ENCODE peak calls at places on chromosomes 4 and X, in four cellular contexts. J is K562, X is HepG2, R is H1. H is an unnamed sample.

GRCh38 chrX:9677098-9677739 is 88.4 kb downstream of the GPR143 start:
- DNase-seq in R (no peak), J (no peak), X (no peak), H (no peak)

GRCh38 chrX:150688911-150689451 is 4.2 kb upstream of the MTMR1 start:
- DNase-seq in R (peak; percentile 27), J (no peak), X (peak; percentile 29), H (peak; percentile 28)

GRCh38 chr4:2672700-2673099 is 83.4 kb downstream of the TNIP2 start:
- DNase-seq in J (no peak), R (no peak), X (no peak), H (no peak)

GRCh38 chr4:139177049-139177887 is at the start of gene ELF2:
- DNase-seq in X (peak; percentile 68), J (peak; percentile 96), R (no peak), H (peak; percentile 73)

GRCh38 chrX:132023896-132024386 is 839 bp downstream of the STK26 start:
- DNase-seq in R (peak; percentile 5), J (peak; percentile 74), X (no peak), H (no peak)

GRCh38 chrX:69186651-69187050 is 21.4 kb upstream of the PJA1 start:
- DNase-seq in J (no peak), X (no peak), R (no peak), H (no peak)

GRCh38 chr4:17597517-17597916 is 16.9 kb upstream of the MED28 start:
- DNase-seq in X (no peak), R (no peak), J (peak; percentile 35), H (no peak)

GRCh38 chrX:124030520-124030919 is 69.0 kb downstream of the STAG2 start:
- DNase-seq in R (no peak), X (no peak), J (no peak), H (no peak)

GRCh38 chrX:17377795-17378194 is 2.8 kb downstream of the NHS start:
- DNase-seq in J (no peak), X (no peak), R (no peak), H (no peak)

GRCh38 chrX:19709812-19710518 is 177.4 kb downstream of the SH3KBP1 start:
- DNase-seq in J (peak; percentile 5), R (no peak), X (no peak), H (peak; percentile 79)

GRCh38 chr4:61211781-61212180 is 11.7 kb downstream of the ADGRL3 start:
- DNase-seq in X (no peak), J (no peak), R (no peak), H (no peak)

GRCh38 chr4:176090115-176090514 is 24.5 kb downstream of the WDR17 start:
- DNase-seq in X (no peak), J (no peak), R (no peak), H (no peak)

GRCh38 chrX:37314526-37314925 is 34.6 kb upstream of the PRRG1 start:
- DNase-seq in J (no peak), X (no peak), R (no peak), H (no peak)

GRCh38 chr4:141387299-141387698 is 166.6 kb downstream of the ZNF330 start:
- DNase-seq in J (no peak), R (no peak), X (no peak), H (no peak)

GRCh38 chr4:14877246-14878220 is 124.7 kb upstream of the CPEB2 start:
- DNase-seq in R (no peak), J (no peak), X (no peak), H (no peak)

GRCh38 chrX:40415675-40416074 is 165.1 kb upstream of the ATP6AP2 start:
- DNase-seq in R (no peak), X (no peak), J (no peak), H (no peak)

GRCh38 chr4:89836031-89836777 is 757 bp downstream of the SNCA start:
- DNase-seq in X (no peak), J (peak; percentile 50), R (no peak), H (no peak)

GRCh38 chr4:149045731-149046130 is 603.5 kb upstream of the NR3C2 start:
- DNase-seq in R (no peak), J (no peak), X (no peak), H (no peak)

GRCh38 chr4:42460043-42460442 is 62.8 kb downstream of the SHISA3 start:
- DNase-seq in X (peak; percentile 2), J (no peak), R (no peak), H (no peak)

GRCh38 chr4:153912296-153912695 is 123.4 kb upstream of the SFRP2 start:
- DNase-seq in X (no peak), R (no peak), J (no peak), H (no peak)

GRCh38 chr4:93182722-93183121 is 645.8 kb upstream of the ATOH1 start:
- DNase-seq in X (no peak), R (no peak), J (no peak), H (no peak)

GRCh38 chrX:100819534-100819836 is 706 bp upstream of the CSTF2 start:
- DNase-seq in J (no peak), X (no peak), R (no peak), H (no peak)

GRCh38 chrX:10832103-10832502 is 211.7 kb upstream of the MID1 start:
- DNase-seq in R (no peak), J (no peak), X (no peak), H (no peak)

GRCh38 chrX:10833299-10834169 is 213.1 kb upstream of the MID1 start:
- DNase-seq in R (peak; percentile 10), J (peak; percentile 27), X (peak; percentile 10), H (no peak)

GRCh38 chrX:10828640-10829039 is 208.3 kb upstream of the MID1 start:
- DNase-seq in X (no peak), R (no peak), J (no peak), H (no peak)
- TF ChIP-seq SP1 in X (no peak), R (no peak), J (no peak), H (no peak)

DNA sequence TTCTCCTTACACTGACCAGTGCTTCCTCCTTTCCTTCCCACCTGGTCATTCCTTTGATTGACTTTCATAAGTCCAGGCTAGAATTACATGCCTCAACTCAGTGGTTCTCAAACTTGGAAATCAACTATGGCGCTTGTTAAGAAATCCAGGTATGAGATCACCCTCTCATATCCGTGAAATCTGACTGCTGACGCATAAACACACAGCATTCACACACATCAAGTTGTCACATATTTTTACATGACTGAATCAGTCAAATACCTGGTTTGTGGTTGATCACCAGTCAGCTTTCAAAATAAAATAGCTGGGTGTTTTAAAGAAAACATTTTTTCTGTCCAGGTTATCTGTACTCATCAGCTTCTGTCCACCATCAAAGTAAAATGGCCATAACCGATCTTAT is 433.5 kb downstream of the AFF2 start:
- DNase-seq in J (no peak), X (no peak), R (no peak), H (no peak)
- TF ChIP-seq EZH2 in J (no peak), X (no peak), R (no peak), H (no peak)

DNA sequence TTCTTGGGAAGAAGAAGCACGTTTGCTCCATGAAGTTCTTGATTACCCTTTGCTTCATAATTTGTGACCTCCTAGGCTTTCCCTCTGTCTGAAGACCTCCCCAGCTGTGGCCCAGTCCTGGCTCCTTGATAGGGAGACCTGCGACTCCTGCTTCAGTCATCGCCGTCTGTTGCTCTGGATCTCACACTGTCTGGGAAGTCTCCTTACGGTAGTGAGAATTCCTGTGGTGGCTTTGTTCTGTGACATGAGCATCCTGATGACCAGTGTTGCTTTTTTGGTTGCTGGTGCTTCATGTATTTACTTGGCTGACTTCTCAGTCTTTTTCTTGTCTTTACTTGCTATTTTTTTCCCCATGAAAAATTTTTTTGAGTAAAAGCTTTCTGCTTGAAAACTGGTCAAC is 44.2 kb downstream of the JADE1 start:
- DNase-seq in X (no peak), R (no peak), J (no peak), H (no peak)
- TF ChIP-seq FOSL1 in X (no peak), R (no peak), J (no peak), H (no peak)

GRCh38 chr4:80529021-80529420 is 193.5 kb downstream of the CFAP299 start:
- DNase-seq in X (no peak), J (no peak), R (no peak), H (no peak)
- TF ChIP-seq SP1 in X (no peak), J (no peak), R (no peak), H (no peak)

GRCh38 chr4:11106769-11107168 is 321.9 kb downstream of the HS3ST1 start:
- DNase-seq in J (no peak), X (no peak), R (no peak), H (no peak)

GRCh38 chr4:11111370-11111769 is 317.3 kb downstream of the HS3ST1 start:
- DNase-seq in X (no peak), J (no peak), R (no peak), H (no peak)

GRCh38 chr4:11106190-11106589 is 322.5 kb downstream of the HS3ST1 start:
- DNase-seq in X (no peak), R (no peak), J (no peak), H (no peak)

DNA sequence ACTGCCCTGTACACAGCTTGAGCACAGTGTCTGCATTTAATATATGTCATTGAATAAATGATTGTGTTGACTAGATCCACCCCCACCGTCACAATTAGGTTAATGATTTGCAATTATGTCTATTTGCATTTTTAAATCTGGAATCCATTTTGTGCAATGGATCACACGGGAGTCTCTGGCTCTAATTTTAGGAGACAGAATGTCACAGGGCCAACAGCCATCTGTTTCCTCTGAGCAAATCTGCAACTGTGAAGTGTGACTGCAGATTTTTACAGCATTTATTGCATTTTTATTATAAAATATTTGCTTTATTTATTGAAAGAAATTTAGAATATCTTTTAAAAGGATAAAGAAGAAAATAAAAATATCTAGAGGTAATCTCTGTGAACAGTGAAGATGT is 316.8 kb downstream of the HS3ST1 start:
- DNase-seq in J (no peak), X (no peak), R (no peak), H (no peak)
- TF ChIP-seq EZH2 in J (no peak), X (no peak), R (no peak), H (no peak)

GRCh38 chr4:124146071-124146470 is 566.5 kb downstream of the ANKRD50 start:
- DNase-seq in J (no peak), R (no peak), X (no peak), H (no peak)

GRCh38 chr4:124152130-124152529 is 560.4 kb downstream of the ANKRD50 start:
- DNase-seq in X (no peak), J (no peak), R (no peak), H (no peak)

GRCh38 chr4:124155239-124155638 is 557.3 kb downstream of the ANKRD50 start:
- DNase-seq in J (no peak), R (no peak), X (no peak), H (no peak)

DNA sequence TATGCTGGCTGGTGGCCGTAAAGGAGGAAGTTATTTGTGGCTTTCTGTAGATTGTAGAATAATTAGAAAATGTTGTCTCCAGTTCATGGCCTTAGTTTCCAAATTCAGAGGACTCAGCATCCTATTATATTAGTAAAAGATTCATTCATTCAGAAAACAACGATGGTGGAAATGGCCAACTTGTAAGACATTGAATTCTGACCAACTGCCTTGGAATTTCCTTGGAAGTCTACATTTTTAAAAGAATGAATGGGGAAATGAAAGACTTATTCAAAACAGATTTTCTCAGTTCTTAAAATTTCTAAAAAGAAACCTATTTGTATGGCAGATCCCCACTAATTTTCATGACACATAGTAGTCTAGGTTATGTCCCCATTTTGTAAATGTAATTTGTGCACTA is 561.5 kb downstream of the ANKRD50 start:
- DNase-seq in R (no peak), X (no peak), J (no peak), H (no peak)
- TF ChIP-seq FOSL1 in R (no peak), X (no peak), J (no peak), H (no peak)

DNA sequence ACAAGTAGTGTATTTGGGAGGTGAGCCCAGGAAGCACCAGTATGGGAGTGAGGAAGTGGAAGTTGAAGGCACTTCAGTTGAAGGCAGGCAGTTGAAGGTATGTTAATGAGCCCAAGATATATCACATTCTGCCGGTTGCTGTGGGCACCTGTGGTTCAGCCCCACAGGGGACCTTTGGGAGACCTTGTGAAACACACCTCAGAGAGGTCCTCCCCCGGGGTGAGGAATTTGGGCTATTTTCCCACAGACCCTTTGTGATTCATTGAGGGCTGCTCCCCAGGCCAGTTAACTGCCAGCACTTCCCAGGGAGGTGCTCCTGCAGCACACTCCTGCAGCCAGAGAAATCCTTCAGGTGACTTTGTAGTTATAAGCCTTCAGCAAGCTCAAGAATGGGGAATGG is 45.9 kb downstream of the PTCHD1 start:
- DNase-seq in X (no peak), R (peak; percentile 38), J (no peak), H (no peak)
- TF ChIP-seq SP1 in X (no peak), R (no peak), J (no peak), H (no peak)

H was measured in HCT116.